ENCODE peak calls at places on chromosomes 6 and 20, in ten cellular contexts. One of them, this sample, is unnamed.

GRCh38 chr20:21238400-21238799 is 64.7 kb upstream of the XRN2 start:
- DNase-seq in right cardiac atrium: peak; percentile 58
- DNase-seq in hepatocyte: no peak
- DNase-seq in stomach: no peak
- DNase-seq in pancreas: no peak
- DNase-seq in IMR-90: no peak
- DNase-seq in PC-9: no peak
- DNase-seq in heart right ventricle: no peak
- DNase-seq in lower lobe of right lung: no peak
- DNase-seq in endodermal cell: no peak
- DNase-seq in this sample: no peak

GRCh38 chr6:147834377-147834776 is 325.9 kb downstream of the SAMD5 start:
- DNase-seq in heart right ventricle: no peak
- DNase-seq in endodermal cell: no peak
- DNase-seq in lower lobe of right lung: no peak
- DNase-seq in right cardiac atrium: no peak
- DNase-seq in pancreas: no peak
- DNase-seq in PC-9: no peak
- DNase-seq in IMR-90: no peak
- DNase-seq in hepatocyte: no peak
- DNase-seq in stomach: no peak
- DNase-seq in this sample: no peak

GRCh38 chr20:24118781-24119175 is 130.2 kb upstream of the GGTLC1 start:
- DNase-seq in stomach: no peak
- DNase-seq in lower lobe of right lung: no peak
- DNase-seq in right cardiac atrium: no peak
- DNase-seq in IMR-90: no peak
- DNase-seq in hepatocyte: no peak
- DNase-seq in endodermal cell: peak; percentile 48
- DNase-seq in pancreas: no peak
- DNase-seq in heart right ventricle: no peak
- DNase-seq in PC-9: no peak
- DNase-seq in this sample: peak; percentile 34

GRCh38 chr6:26089272-26089671 is 2.0 kb downstream of the HFE start:
- DNase-seq in IMR-90: no peak
- DNase-seq in lower lobe of right lung: no peak
- DNase-seq in right cardiac atrium: no peak
- DNase-seq in heart right ventricle: peak; percentile 20
- DNase-seq in PC-9: no peak
- DNase-seq in hepatocyte: no peak
- DNase-seq in stomach: no peak
- DNase-seq in endodermal cell: no peak
- DNase-seq in pancreas: no peak
- DNase-seq in this sample: no peak

GRCh38 chr6:26017567-26017966 is 55.0 kb downstream of the TRIM38 start:
- DNase-seq in stomach: peak; percentile 56
- DNase-seq in right cardiac atrium: peak; percentile 91
- DNase-seq in heart right ventricle: peak; percentile 78
- DNase-seq in IMR-90: peak; percentile 95
- DNase-seq in pancreas: peak; percentile 35
- DNase-seq in endodermal cell: peak; percentile 77
- DNase-seq in PC-9: peak; percentile 66
- DNase-seq in lower lobe of right lung: peak; percentile 61
- DNase-seq in hepatocyte: no peak
- DNase-seq in this sample: no peak

GRCh38 chr20:38129248-38129865 is 35.7 kb downstream of the TGM2 start:
- DNase-seq in IMR-90: no peak
- DNase-seq in stomach: no peak
- DNase-seq in PC-9: no peak
- DNase-seq in hepatocyte: no peak
- DNase-seq in lower lobe of right lung: peak; percentile 21
- DNase-seq in right cardiac atrium: no peak
- DNase-seq in endodermal cell: no peak
- DNase-seq in heart right ventricle: no peak
- DNase-seq in pancreas: peak; percentile 8
- DNase-seq in this sample: no peak

GRCh38 chr20:36541227-36542018 is at the start of gene MYL9:
- DNase-seq in IMR-90: peak; percentile 62
- DNase-seq in hepatocyte: peak; percentile 90
- DNase-seq in pancreas: peak; percentile 70
- DNase-seq in heart right ventricle: peak; percentile 94
- DNase-seq in endodermal cell: peak; percentile 88
- DNase-seq in PC-9: peak; percentile 68
- DNase-seq in right cardiac atrium: peak; percentile 98
- DNase-seq in lower lobe of right lung: peak; percentile 95
- DNase-seq in stomach: peak; percentile 85
- DNase-seq in this sample: no peak

GRCh38 chr6:108591040-108591816 is 30.5 kb downstream of the FOXO3 start:
- DNase-seq in IMR-90: peak; percentile 32
- DNase-seq in stomach: no peak
- DNase-seq in endodermal cell: no peak
- DNase-seq in right cardiac atrium: no peak
- DNase-seq in hepatocyte: no peak
- DNase-seq in heart right ventricle: no peak
- DNase-seq in pancreas: no peak
- DNase-seq in PC-9: no peak
- DNase-seq in lower lobe of right lung: no peak
- DNase-seq in this sample: no peak

GRCh38 chr6:35688605-35689322 is at the start of gene FKBP5:
- DNase-seq in pancreas: peak; percentile 95
- DNase-seq in stomach: peak; percentile 97
- DNase-seq in PC-9: peak; percentile 94
- DNase-seq in right cardiac atrium: peak; percentile 98
- DNase-seq in endodermal cell: peak; percentile 96
- DNase-seq in heart right ventricle: peak; percentile 96
- DNase-seq in hepatocyte: peak; percentile 95
- DNase-seq in IMR-90: peak; percentile 80
- DNase-seq in lower lobe of right lung: peak; percentile 98
- DNase-seq in this sample: peak; percentile 98

GRCh38 chr6:145844933-145845531 is 30.4 kb upstream of the FBXO30 start:
- DNase-seq in PC-9: no peak
- DNase-seq in hepatocyte: no peak
- DNase-seq in pancreas: no peak
- DNase-seq in stomach: no peak
- DNase-seq in heart right ventricle: no peak
- DNase-seq in right cardiac atrium: no peak
- DNase-seq in IMR-90: no peak
- DNase-seq in lower lobe of right lung: no peak
- DNase-seq in endodermal cell: no peak
- DNase-seq in this sample: no peak

GRCh38 chr20:53897884-53898557 is 172.4 kb downstream of the BCAS1 start:
- DNase-seq in pancreas: no peak
- DNase-seq in heart right ventricle: peak; percentile 41
- DNase-seq in hepatocyte: no peak
- DNase-seq in right cardiac atrium: no peak
- DNase-seq in lower lobe of right lung: no peak
- DNase-seq in stomach: peak; percentile 35
- DNase-seq in IMR-90: no peak
- DNase-seq in PC-9: no peak
- DNase-seq in endodermal cell: no peak
- DNase-seq in this sample: no peak

GRCh38 chr6:37913210-37913609 is 93.7 kb downstream of the ZFAND3 start:
- DNase-seq in right cardiac atrium: no peak
- DNase-seq in lower lobe of right lung: no peak
- DNase-seq in hepatocyte: no peak
- DNase-seq in stomach: no peak
- DNase-seq in pancreas: no peak
- DNase-seq in endodermal cell: no peak
- DNase-seq in heart right ventricle: no peak
- DNase-seq in IMR-90: peak; percentile 29
- DNase-seq in PC-9: no peak
- DNase-seq in this sample: no peak

GRCh38 chr6:105459049-105459448 is 56.2 kb upstream of the PREP start:
- DNase-seq in lower lobe of right lung: no peak
- DNase-seq in IMR-90: no peak
- DNase-seq in hepatocyte: no peak
- DNase-seq in PC-9: no peak
- DNase-seq in heart right ventricle: no peak
- DNase-seq in pancreas: no peak
- DNase-seq in stomach: no peak
- DNase-seq in right cardiac atrium: no peak
- DNase-seq in endodermal cell: no peak
- DNase-seq in this sample: no peak

GRCh38 chr20:24958506-24959385 is 9.7 kb downstream of the CST7 start:
- DNase-seq in endodermal cell: peak; percentile 33
- DNase-seq in right cardiac atrium: no peak
- DNase-seq in heart right ventricle: no peak
- DNase-seq in IMR-90: no peak
- DNase-seq in pancreas: peak; percentile 5
- DNase-seq in PC-9: no peak
- DNase-seq in stomach: no peak
- DNase-seq in lower lobe of right lung: peak; percentile 30
- DNase-seq in hepatocyte: no peak
- DNase-seq in this sample: no peak

GRCh38 chr6:44227138-44227770 is 3.9 kb downstream of the SLC29A1 start:
- DNase-seq in right cardiac atrium: peak; percentile 63
- DNase-seq in endodermal cell: peak; percentile 70
- DNase-seq in IMR-90: no peak
- DNase-seq in PC-9: no peak
- DNase-seq in lower lobe of right lung: no peak
- DNase-seq in heart right ventricle: no peak
- DNase-seq in pancreas: no peak
- DNase-seq in stomach: no peak
- DNase-seq in hepatocyte: no peak
- DNase-seq in this sample: peak; percentile 70
- H3K4me3 ChIP-seq in right cardiac atrium: peak overlapping the region; percentile 1
- H3K4me3 ChIP-seq in endodermal cell: no peak overlapping the region
- H3K4me3 ChIP-seq in IMR-90: no peak overlapping the region
- H3K4me3 ChIP-seq in PC-9: no peak overlapping the region
- H3K4me3 ChIP-seq in lower lobe of right lung: no peak overlapping the region
- H3K4me3 ChIP-seq in heart right ventricle: peak overlapping the region; percentile 34
- H3K4me3 ChIP-seq in pancreas: no peak overlapping the region
- H3K4me3 ChIP-seq in stomach: peak overlapping the region; percentile 17
- H3K4me3 ChIP-seq in hepatocyte: no peak overlapping the region
- H3K4me3 ChIP-seq in this sample: no peak overlapping the region

GRCh38 chr20:51220293-51220706 is 197.4 kb upstream of the KCNG1 start:
- DNase-seq in stomach: peak; percentile 30
- DNase-seq in hepatocyte: peak; percentile 22
- DNase-seq in IMR-90: no peak
- DNase-seq in pancreas: no peak
- DNase-seq in heart right ventricle: no peak
- DNase-seq in endodermal cell: peak; percentile 87
- DNase-seq in PC-9: peak; percentile 33
- DNase-seq in right cardiac atrium: peak; percentile 68
- DNase-seq in lower lobe of right lung: peak; percentile 61
- DNase-seq in this sample: peak; percentile 52
- H3K9me3 ChIP-seq in stomach: peaks cover 17% of the 10 kb centered on the region
- H3K9me3 ChIP-seq in hepatocyte: no peaks in the 10 kb centered on the region
- H3K9me3 ChIP-seq in IMR-90: peaks cover 8% of the 10 kb centered on the region
- H3K9me3 ChIP-seq in pancreas: no peaks in the 10 kb centered on the region
- H3K9me3 ChIP-seq in heart right ventricle: no peaks in the 10 kb centered on the region
- H3K9me3 ChIP-seq in endodermal cell: peaks cover 55% of the 10 kb centered on the region
- H3K9me3 ChIP-seq in PC-9: peaks cover 13% of the 10 kb centered on the region
- H3K9me3 ChIP-seq in right cardiac atrium: peaks cover 6% of the 10 kb centered on the region
- H3K9me3 ChIP-seq in lower lobe of right lung: no peaks in the 10 kb centered on the region
- H3K9me3 ChIP-seq in this sample: no peaks in the 10 kb centered on the region

GRCh38 chr6:130396722-130397121 is 30.9 kb downstream of the TMEM200A start:
- DNase-seq in IMR-90: no peak
- DNase-seq in endodermal cell: no peak
- DNase-seq in right cardiac atrium: no peak
- DNase-seq in pancreas: no peak
- DNase-seq in heart right ventricle: no peak
- DNase-seq in stomach: no peak
- DNase-seq in hepatocyte: no peak
- DNase-seq in lower lobe of right lung: no peak
- DNase-seq in PC-9: no peak
- DNase-seq in this sample: no peak
- H3K4me3 ChIP-seq in IMR-90: no peak overlapping the region
- H3K4me3 ChIP-seq in endodermal cell: no peak overlapping the region
- H3K4me3 ChIP-seq in right cardiac atrium: no peak overlapping the region
- H3K4me3 ChIP-seq in pancreas: no peak overlapping the region
- H3K4me3 ChIP-seq in heart right ventricle: no peak overlapping the region
- H3K4me3 ChIP-seq in stomach: no peak overlapping the region
- H3K4me3 ChIP-seq in hepatocyte: no peak overlapping the region
- H3K4me3 ChIP-seq in lower lobe of right lung: peak overlapping the region; percentile 7
- H3K4me3 ChIP-seq in PC-9: no peak overlapping the region
- H3K4me3 ChIP-seq in this sample: peak overlapping the region; percentile 35

GRCh38 chr20:59794555-59794954 is 138.9 kb downstream of the SYCP2 start:
- DNase-seq in stomach: no peak
- DNase-seq in pancreas: no peak
- DNase-seq in right cardiac atrium: no peak
- DNase-seq in PC-9: no peak
- DNase-seq in endodermal cell: no peak
- DNase-seq in heart right ventricle: no peak
- DNase-seq in lower lobe of right lung: no peak
- DNase-seq in hepatocyte: no peak
- DNase-seq in IMR-90: no peak
- DNase-seq in this sample: no peak
- H3K9me3 ChIP-seq in stomach: peaks cover 27% of the 10 kb centered on the region
- H3K9me3 ChIP-seq in pancreas: no peaks in the 10 kb centered on the region
- H3K9me3 ChIP-seq in right cardiac atrium: no peaks in the 10 kb centered on the region
- H3K9me3 ChIP-seq in PC-9: peaks cover 13% of the 10 kb centered on the region
- H3K9me3 ChIP-seq in endodermal cell: peaks cover 37% of the 10 kb centered on the region
- H3K9me3 ChIP-seq in heart right ventricle: peaks cover 26% of the 10 kb centered on the region
- H3K9me3 ChIP-seq in lower lobe of right lung: peaks cover 27% of the 10 kb centered on the region
- H3K9me3 ChIP-seq in hepatocyte: peaks cover 12% of the 10 kb centered on the region
- H3K9me3 ChIP-seq in IMR-90: peaks cover 2% of the 10 kb centered on the region
- H3K9me3 ChIP-seq in this sample: peaks cover 5% of the 10 kb centered on the region

GRCh38 chr20:1345756-1346093 is 16.8 kb upstream of the SDCBP2 start:
- DNase-seq in heart right ventricle: no peak
- DNase-seq in right cardiac atrium: no peak
- DNase-seq in IMR-90: no peak
- DNase-seq in lower lobe of right lung: no peak
- DNase-seq in endodermal cell: no peak
- DNase-seq in PC-9: no peak
- DNase-seq in hepatocyte: no peak
- DNase-seq in stomach: no peak
- DNase-seq in pancreas: no peak
- DNase-seq in this sample: no peak
- H3K4me3 ChIP-seq in heart right ventricle: no peak overlapping the region
- H3K4me3 ChIP-seq in right cardiac atrium: no peak overlapping the region
- H3K4me3 ChIP-seq in IMR-90: no peak overlapping the region
- H3K4me3 ChIP-seq in lower lobe of right lung: no peak overlapping the region
- H3K4me3 ChIP-seq in endodermal cell: no peak overlapping the region
- H3K4me3 ChIP-seq in PC-9: no peak overlapping the region
- H3K4me3 ChIP-seq in hepatocyte: no peak overlapping the region
- H3K4me3 ChIP-seq in stomach: no peak overlapping the region
- H3K4me3 ChIP-seq in pancreas: no peak overlapping the region
- H3K4me3 ChIP-seq in this sample: no peak overlapping the region